ENCODE peak calls at places on chromosomes 3 and 15, in four cellular contexts. V is SK-N-SH, W is vagina, D is endothelial cell of umbilical vein. B is an unnamed sample.

GRCh38 chr15:55279746-55280351 is 9.8 kb downstream of the RAB27A start:
- DNase-seq in V (no peak), D (peak; percentile 84), W (no peak), B (no peak)

GRCh38 chr3:132247211-132247610 is 70.0 kb upstream of the ACP3 start:
- DNase-seq in D (no peak), W (no peak), V (no peak), B (no peak)

GRCh38 chr3:14360123-14360881 is 42.1 kb upstream of the SLC6A6 start:
- DNase-seq in V (no peak), W (no peak), D (no peak), B (no peak)

GRCh38 chr3:178835033-178835432 is 236.6 kb downstream of the ZMAT3 start:
- DNase-seq in W (no peak), D (no peak), V (no peak), B (no peak)

GRCh38 chr15:63372018-63372705 is 9.5 kb downstream of the CA12 start:
- DNase-seq in W (peak; percentile 95), V (no peak), D (peak; percentile 51), B (no peak)

GRCh38 chr3:161415506-161416231 is 44.4 kb upstream of the SPTSSB start:
- DNase-seq in D (peak; percentile 93), W (no peak), V (no peak), B (no peak)

GRCh38 chr15:23483821-23484299 is 36.8 kb upstream of the GOLGA6L2 start:
- DNase-seq in W (no peak), D (no peak), V (no peak), B (no peak)

GRCh38 chr15:92770641-92771040 is 115.1 kb upstream of the FAM174B start:
- DNase-seq in V (no peak), W (no peak), D (no peak), B (no peak)

GRCh38 chr3:120177907-120178306 is 83.7 kb upstream of the GSK3B start:
- DNase-seq in W (no peak), V (no peak), D (no peak), B (no peak)

GRCh38 chr3:177597325-177598109 is 400.2 kb upstream of the TBL1XR1 start:
- DNase-seq in V (peak; percentile 22), D (peak; percentile 65), W (no peak), B (peak; percentile 90)

GRCh38 chr15:56047354-56047753 is 53.9 kb upstream of the NEDD4 start:
- DNase-seq in W (no peak), V (no peak), D (peak; percentile 71), B (no peak)

GRCh38 chr15:76330281-76330680 is 6.3 kb upstream of the ISL2 start:
- DNase-seq in W (no peak), V (peak; percentile 71), D (peak; percentile 57), B (no peak)

GRCh38 chr3:70308760-70309159 is 3.7 kb downstream of the MDFIC2 start:
- DNase-seq in V (peak; percentile 11), D (peak; percentile 11), W (no peak), B (no peak)

GRCh38 chr3:52395503-52395865 is 49.4 kb downstream of the SEMA3G start:
- DNase-seq in D (no peak), V (no peak), W (no peak), B (no peak)

GRCh38 chr3:111324142-111324541 is 217.9 kb upstream of the CD96 start:
- DNase-seq in V (no peak), W (no peak), D (no peak), B (no peak)

GRCh38 chr15:41507820-41508290 is 5.8 kb downstream of the LTK start:
- DNase-seq in D (no peak), V (no peak), W (no peak), B (no peak)

GRCh38 chr15:41503669-41504010 is 10.0 kb downstream of the ITPKA start:
- DNase-seq in W (no peak), V (no peak), D (no peak), B (no peak)

GRCh38 chr15:41505776-41506175 is 7.9 kb downstream of the LTK start:
- DNase-seq in W (no peak), D (no peak), V (no peak), B (no peak)

GRCh38 chr15:41504751-41505492 is 8.7 kb downstream of the LTK start:
- DNase-seq in V (no peak), D (no peak), W (no peak), B (no peak)

DNA sequence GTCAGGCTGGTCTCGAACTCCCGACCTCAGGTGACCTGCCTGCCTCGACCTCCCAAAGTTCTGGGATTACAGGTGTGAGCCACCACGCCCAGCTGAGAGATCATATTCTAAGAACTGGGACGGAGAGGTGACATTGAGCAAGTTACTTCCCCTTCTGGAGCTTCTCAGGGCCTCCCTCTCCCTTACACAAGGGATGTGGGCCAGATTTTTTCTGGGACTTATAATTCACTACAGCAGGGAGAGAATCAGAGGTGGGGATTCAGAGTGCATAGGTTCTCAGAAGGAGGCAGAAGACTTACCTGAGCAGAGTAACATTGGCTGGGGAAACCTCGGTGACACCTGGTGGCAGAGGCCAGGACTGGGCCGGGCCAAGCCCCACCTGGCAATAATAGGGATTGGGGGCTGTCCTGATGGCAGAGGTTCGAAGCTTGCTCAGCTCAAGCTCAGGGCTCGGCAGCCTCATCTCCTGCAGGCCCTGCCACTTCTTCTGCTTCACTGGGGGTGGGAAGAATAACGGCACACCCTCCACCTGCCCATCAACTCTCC is 6.8 kb downstream of the LTK start:
- DNase-seq in W (no peak), D (no peak), V (no peak), B (no peak)
- TF ChIP-seq POLR2AphosphoS5 in W (no peak), D (no peak), V (no peak), B (no peak)

GRCh38 chr3:169939751-169940150 is 26.9 kb upstream of the SEC62 start:
- DNase-seq in V (no peak), D (no peak), W (no peak), B (no peak)
- H3K4me3 ChIP-seq in V (no peak overlapping the region), D (no peak overlapping the region), W (no peak overlapping the region), B (no peak overlapping the region)

DNA sequence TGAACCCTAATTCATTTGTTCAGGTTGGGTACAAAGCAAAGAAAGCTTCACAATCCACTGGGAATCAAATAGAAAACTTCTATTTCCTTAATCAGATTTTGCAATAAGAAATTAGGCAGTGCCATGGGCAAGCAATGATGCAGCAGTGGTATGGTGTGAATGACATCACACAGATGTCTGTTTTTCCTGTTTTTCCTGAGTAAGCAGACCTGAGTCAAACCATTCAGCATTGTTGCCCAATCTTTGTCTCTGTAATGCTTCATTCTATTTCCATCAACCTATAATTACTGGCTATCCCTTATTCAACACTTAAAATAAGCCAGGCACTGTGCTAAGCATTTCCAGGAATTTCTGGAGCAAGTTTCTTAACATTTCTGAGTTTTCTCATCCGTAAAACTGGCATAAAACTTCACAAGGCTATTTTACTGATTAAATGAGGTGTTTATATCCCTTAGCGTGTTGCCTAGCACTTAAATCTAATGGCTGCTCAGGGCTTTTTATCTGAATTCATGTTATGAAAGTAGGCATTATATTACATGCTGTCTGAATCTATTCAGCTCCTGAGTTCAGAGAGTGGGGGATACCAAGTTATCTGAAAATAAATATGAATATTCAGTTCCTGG is 11.2 kb upstream of the OXSR1 start:
- DNase-seq in D (no peak), W (peak; percentile 5), V (no peak), B (no peak)
- TF ChIP-seq POLR2AphosphoS5 in D (no peak), W (no peak), V (no peak), B (no peak)

GRCh38 chr3:37989821-37990480 is 635 bp upstream of the VILL start:
- DNase-seq in D (no peak), W (no peak), V (no peak), B (no peak)
- H3K4me3 ChIP-seq in D (no peak overlapping the region), W (no peak overlapping the region), V (no peak overlapping the region), B (no peak overlapping the region)

DNA sequence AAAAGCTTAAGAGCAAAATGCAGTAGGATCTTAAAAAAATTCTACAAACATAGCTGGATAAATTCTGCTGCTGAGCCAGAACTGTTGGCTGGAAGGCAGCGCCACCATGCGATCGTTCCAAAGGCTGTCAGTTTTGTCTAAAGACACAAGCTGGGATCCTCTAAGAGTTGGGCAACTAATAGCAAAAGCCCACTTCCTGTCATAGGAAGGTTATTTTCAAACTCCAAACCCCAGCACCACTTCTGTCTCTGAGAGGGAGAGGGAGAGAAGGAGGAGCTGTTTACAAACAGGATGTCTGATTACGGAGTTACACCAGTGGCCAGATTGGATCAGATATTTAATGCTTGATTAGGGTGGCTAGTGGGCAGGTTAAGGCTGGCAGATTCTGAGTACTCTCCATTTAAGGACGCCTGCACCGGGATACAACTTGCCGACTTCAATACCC is 44.0 kb downstream of the EIF4E3 start:
- DNase-seq in D (peak; percentile 73), W (no peak), V (no peak), B (peak; percentile 72)
- TF ChIP-seq POLR2AphosphoS5 in D (no peak), W (no peak), V (no peak), B (no peak)